ENCODE peak calls at places on chromosomes 12 and 14, in nine cellular contexts. Z is H1, Y is SK-N-SH, R is GM12878, I is esophagus muscularis mucosa, V is transverse colon, H is K562, E is sigmoid colon, S is HepG2. G is an unnamed sample. For H3K4me1, the result is how much of the 10 kb centered on the place peaks cover.

GRCh38 chr12:114625294-114625851 is 58.6 kb downstream of the TBX3 start:
- DNase-seq in R (no peak), S (peak), Z (peak), Y (peak), H (peak), V (peak), E (no peak), I (no peak), G (peak)

GRCh38 chr14:37195327-37195726 is 2.4 kb upstream of the MIPOL1 start:
- DNase-seq in V (no peak), R (no peak), I (no peak), Z (no peak), S (peak), H (no peak), E (no peak), Y (no peak), G (no peak)

GRCh38 chr14:77582511-77582910 is 33.9 kb downstream of the SPTLC2 start:
- DNase-seq in S (no peak), E (no peak), V (no peak), H (no peak), Z (no peak), R (no peak), Y (no peak), I (peak), G (no peak)

GRCh38 chr14:93231129-93231979 is 24.3 kb downstream of the UBR7 start:
- DNase-seq in Z (no peak), Y (peak), V (no peak), S (no peak), I (no peak), R (no peak), H (no peak), E (no peak), G (no peak)

GRCh38 chr12:121009744-121010143 is 6.5 kb downstream of the C12orf43 start:
- DNase-seq in R (no peak), E (no peak), H (no peak), S (peak), V (peak), Z (no peak), I (no peak), Y (no peak), G (peak)

GRCh38 chr12:131163189-131163738 is 209.6 kb downstream of the ADGRD1 start:
- DNase-seq in I (no peak), Y (no peak), V (no peak), R (no peak), Z (no peak), E (no peak), S (no peak), H (no peak), G (no peak)

GRCh38 chr14:63877594-63877993 is 24.8 kb downstream of the SYNE2 start:
- DNase-seq in R (no peak), Z (no peak), E (no peak), S (no peak), I (no peak), Y (no peak), H (no peak), V (no peak), G (no peak)

GRCh38 chr12:124786065-124786964 is 77.3 kb downstream of the SCARB1 start:
- DNase-seq in H (peak), R (no peak), V (peak), I (peak), E (peak), S (no peak), Z (peak), Y (peak), G (peak)

GRCh38 chr14:66595394-66595793 is 87.4 kb downstream of the GPHN start:
- DNase-seq in Y (no peak), I (no peak), V (no peak), R (no peak), Z (no peak), S (no peak), E (peak), H (no peak), G (no peak)

GRCh38 chr14:53523226-53523625 is 370.1 kb upstream of the DDHD1 start:
- DNase-seq in I (no peak), Y (no peak), Z (no peak), E (no peak), S (peak), R (no peak), V (no peak), H (no peak), G (no peak)

GRCh38 chr12:16299403-16299802 is 21.9 kb upstream of the SLC15A5 start:
- DNase-seq in I (no peak), V (peak), S (no peak), Z (no peak), E (no peak), H (no peak), Y (no peak), R (no peak), G (no peak)

GRCh38 chr14:31510222-31510621 is 22.4 kb upstream of the GPR33 start:
- DNase-seq in R (no peak), E (no peak), H (peak), I (no peak), Y (peak), V (no peak), Z (no peak), S (peak), G (no peak)

GRCh38 chr14:61322799-61323290 is 1.5 kb downstream of the PRKCH start:
- DNase-seq in I (no peak), R (no peak), Y (peak), S (no peak), H (no peak), Z (no peak), E (no peak), V (no peak), G (no peak)

GRCh38 chr14:92459479-92460421 is 53.8 kb upstream of the RIN3 start:
- DNase-seq in H (no peak), E (no peak), I (no peak), Y (no peak), V (no peak), S (no peak), Z (no peak), R (no peak), G (no peak)

GRCh38 chr12:11944321-11944720 is 126.4 kb upstream of the BCL2L14 start:
- DNase-seq in Y (no peak), R (no peak), H (no peak), S (no peak), I (peak), Z (no peak), V (no peak), E (no peak), G (no peak)

GRCh38 chr14:92684801-92685560 is 63.4 kb downstream of the LGMN start:
- DNase-seq in Z (peak), V (no peak), I (no peak), R (no peak), S (no peak), Y (no peak), H (peak), E (peak), G (no peak)

GRCh38 chr14:28867571-28867970 is 101.0 kb downstream of the FOXG1 start:
- DNase-seq in Z (no peak), Y (no peak), I (no peak), E (no peak), H (no peak), S (no peak), V (no peak), R (no peak), G (no peak)

GRCh38 chr12:12333407-12333831 is 16.6 kb downstream of the MANSC1 start:
- DNase-seq in I (no peak), R (no peak), Z (no peak), S (no peak), E (no peak), Y (no peak), V (peak), H (no peak), G (peak)

GRCh38 chr12:111409403-111410228 is 3.9 kb downstream of the SH2B3 start:
- DNase-seq in S (no peak), I (no peak), Y (peak), V (no peak), E (peak), H (peak), R (no peak), Z (no peak), G (no peak)

GRCh38 chr14:33839193-33840076 is 111.4 kb downstream of the EGLN3 start:
- DNase-seq in R (no peak), S (peak), V (peak), H (peak), I (peak), E (no peak), Y (peak), Z (no peak), G (peak)

GRCh38 chr14:85731198-85731597 is 201.3 kb downstream of the FLRT2 start:
- DNase-seq in Y (no peak), V (no peak), I (no peak), Z (no peak), R (no peak), E (no peak), H (no peak), S (no peak), G (no peak)

GRCh38 chr12:117076410-117077372 is 22.5 kb downstream of the TESC start:
- DNase-seq in Z (no peak), V (no peak), Y (no peak), I (no peak), H (no peak), R (no peak), E (no peak), S (no peak), G (no peak)

GRCh38 chr14:41806355-41806975 is 199.8 kb downstream of the LRFN5 start:
- DNase-seq in H (no peak), Y (no peak), Z (no peak), I (no peak), E (no peak), R (no peak), V (no peak), S (no peak), G (no peak)

GRCh38 chr14:75972729-75973480 is 8.9 kb downstream of the TGFB3 start:
- DNase-seq in H (no peak), Z (no peak), I (no peak), S (no peak), E (no peak), R (no peak), Y (peak), V (no peak), G (no peak)

GRCh38 chr12:105262461-105263184 is 26.6 kb upstream of the APPL2 start:
- DNase-seq in V (no peak), S (no peak), R (no peak), H (no peak), Y (no peak), Z (no peak), E (no peak), I (peak), G (no peak)

GRCh38 chr14:90140298-90140955 is 78.6 kb downstream of the KCNK13 start:
- DNase-seq in I (no peak), V (no peak), S (no peak), Y (no peak), E (no peak), R (no peak), H (no peak), Z (no peak), G (no peak)

GRCh38 chr14:90137807-90138206 is 76.0 kb downstream of the KCNK13 start:
- DNase-seq in V (no peak), H (no peak), R (no peak), Y (no peak), S (no peak), E (no peak), Z (no peak), I (no peak), G (no peak)

GRCh38 chr14:90132821-90133570 is 71.2 kb downstream of the KCNK13 start:
- DNase-seq in I (no peak), H (no peak), V (no peak), Z (no peak), R (no peak), Y (no peak), E (no peak), S (no peak), G (no peak)

GRCh38 chr14:90139199-90139598 is 77.4 kb downstream of the KCNK13 start:
- DNase-seq in S (no peak), Y (no peak), I (no peak), E (no peak), V (no peak), Z (no peak), R (no peak), H (no peak), G (no peak)

DNA sequence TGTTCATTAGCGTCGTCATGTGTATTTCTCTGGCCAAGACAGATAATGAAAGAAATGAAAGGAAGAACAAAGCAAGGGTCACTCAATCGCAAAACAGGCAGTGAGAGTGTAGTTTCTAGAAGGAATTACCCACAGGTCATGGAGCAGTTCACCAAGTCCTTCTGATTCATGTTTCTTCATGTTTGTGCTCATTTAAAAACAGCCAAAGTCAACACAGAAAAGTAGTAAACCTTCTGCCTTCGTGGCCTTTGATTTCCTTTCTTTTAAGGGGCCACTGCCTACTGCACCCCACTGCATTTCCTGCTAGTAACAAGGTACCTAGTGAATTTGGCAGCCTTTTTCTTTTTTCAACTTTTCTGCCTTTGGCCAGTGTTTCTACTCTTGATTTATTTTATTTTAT is 75.1 kb downstream of the KCNK13 start:
- DNase-seq in S (no peak), E (no peak), Y (no peak), H (no peak), R (no peak), V (no peak), I (no peak), Z (no peak), G (no peak)
- TF ChIP-seq POLR2AphosphoS5 in S (no peak), E (no peak), Y (no peak), H (no peak), R (no peak), V (no peak), I (no peak), Z (no peak), G (no peak)

DNA sequence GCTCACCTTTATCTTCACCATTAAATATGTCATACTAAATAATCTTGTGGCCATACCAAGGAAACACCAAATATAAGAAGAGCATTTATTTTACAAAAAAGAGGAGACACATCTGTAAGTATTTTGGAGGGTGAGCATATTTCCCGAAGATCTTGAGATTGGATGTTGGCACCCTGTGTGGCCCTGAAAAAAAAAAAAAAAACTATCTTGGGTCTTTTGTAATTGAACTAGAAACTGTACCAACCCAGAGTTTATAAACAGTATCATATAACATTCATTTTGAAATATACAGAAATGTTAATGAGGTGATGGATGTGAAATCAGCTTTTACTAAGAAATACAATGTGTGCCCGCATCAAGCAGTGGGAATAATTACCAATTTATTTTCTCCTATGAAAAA is 104.0 kb upstream of the FRMD6 start:
- DNase-seq in R (no peak), V (no peak), I (no peak), H (no peak), Y (no peak), E (no peak), S (no peak), Z (no peak), G (no peak)
- H3K4me1 ChIP-seq in R (under half), V (under half), I (under half), H (under half), Y (under half), E (under half), S (under half), Z (under half), G (under half)

GRCh38 chr12:40226652-40227051 is 1.9 kb downstream of the LRRK2 start:
- DNase-seq in I (peak), E (peak), Z (no peak), Y (no peak), V (peak), S (no peak), R (no peak), H (no peak), G (no peak)
- TF ChIP-seq EP300 in I (no peak), E (no peak), Z (no peak), Y (no peak), V (no peak), S (no peak), R (no peak), H (no peak), G (no peak)

DNA sequence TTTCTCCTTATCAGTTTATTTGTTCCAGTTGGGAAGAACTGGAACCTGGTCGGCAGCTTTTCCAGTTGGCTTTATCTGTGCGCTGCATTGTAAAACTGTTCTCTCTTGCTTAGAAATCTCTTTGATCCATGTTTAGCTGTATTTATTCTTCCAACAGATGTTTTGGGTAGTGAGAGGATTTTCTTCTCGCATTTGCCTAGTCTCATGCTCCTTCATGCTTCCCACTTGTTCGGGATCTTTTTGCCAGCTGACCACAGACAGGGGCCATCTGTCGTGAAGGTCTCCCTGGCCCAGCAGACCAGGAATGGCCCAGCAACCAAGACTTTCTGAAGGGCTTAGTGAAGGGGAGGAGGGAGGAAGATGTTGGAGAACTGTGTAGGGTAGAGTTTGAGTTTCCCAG is 21.6 kb downstream of the NTF3 start:
- DNase-seq in E (no peak), Y (no peak), S (no peak), R (no peak), I (no peak), Z (no peak), V (no peak), H (no peak), G (no peak)
- TF ChIP-seq POLR2AphosphoS5 in E (no peak), Y (no peak), S (no peak), R (no peak), I (no peak), Z (no peak), V (no peak), H (no peak), G (no peak)

GRCh38 chr12:5210918-5211290 is 167.2 kb downstream of the KCNA5 start:
- DNase-seq in H (no peak), I (no peak), V (no peak), Y (no peak), Z (no peak), S (no peak), E (no peak), R (no peak), G (no peak)
- H3K4me1 ChIP-seq in H (under half), I (under half), V (under half), Y (under half), Z (under half), S (under half), E (under half), R (under half), G (under half)

G was measured in stomach.